ENCODE peak calls at places on chromosomes 7 and 10, in four cellular contexts. J is neural progenitor cell, L is foreskin keratinocyte, K is lung. F is an unnamed sample. For H3K4me1, the result is how much of the 10 kb centered on the place peaks cover.

GRCh38 chr7:128215739-128216138 is 25.3 kb upstream of the LEP start:
- DNase-seq in K (no peak), J (no peak), L (no peak), F (no peak)

GRCh38 chr10:35637456-35637855 is 4.6 kb downstream of the FZD8 start:
- DNase-seq in K (no peak), L (no peak), J (peak), F (peak)

GRCh38 chr10:102753724-102754123 is 10.0 kb downstream of the WBP1L start:
- DNase-seq in K (no peak), J (no peak), L (no peak), F (no peak)

GRCh38 chr10:74300651-74301050 is 149.6 kb downstream of the ADK start:
- DNase-seq in K (no peak), J (no peak), L (no peak), F (no peak)

GRCh38 chr7:96080021-96080420 is 241.9 kb downstream of the SLC25A13 start:
- DNase-seq in L (no peak), J (peak), K (no peak), F (no peak)

GRCh38 chr7:75968561-75969001 is 25.8 kb downstream of the TMEM120A start:
- DNase-seq in K (no peak), L (no peak), J (no peak), F (no peak)

GRCh38 chr7:20185988-20186387 is 31.2 kb downstream of the MACC1 start:
- DNase-seq in L (no peak), K (no peak), J (no peak), F (no peak)

GRCh38 chr7:13702261-13702660 is 287.2 kb downstream of the ETV1 start:
- DNase-seq in L (no peak), J (no peak), K (no peak), F (no peak)

GRCh38 chr10:119655566-119656001 is 4.4 kb downstream of the BAG3 start:
- DNase-seq in L (peak), K (no peak), J (no peak), F (no peak)

GRCh38 chr7:116305485-116306408 is 95.4 kb downstream of the TES start:
- DNase-seq in L (no peak), J (no peak), K (no peak), F (no peak)

GRCh38 chr10:104581884-104582603 is 59.0 kb upstream of the SORCS3 start:
- DNase-seq in K (no peak), L (peak), J (no peak), F (no peak)

GRCh38 chr10:128543186-128543585 is 417.0 kb upstream of the MKI67 start:
- DNase-seq in K (no peak), J (no peak), L (no peak), F (no peak)

GRCh38 chr10:128545216-128545615 is 419.0 kb upstream of the MKI67 start:
- DNase-seq in K (no peak), L (no peak), J (no peak), F (no peak)

GRCh38 chr10:128539784-128540759 is 413.8 kb upstream of the MKI67 start:
- DNase-seq in K (no peak), L (no peak), J (peak), F (peak)

GRCh38 chr10:128540806-128541739 is 414.9 kb upstream of the MKI67 start:
- DNase-seq in J (peak), L (no peak), K (no peak), F (peak)

DNA sequence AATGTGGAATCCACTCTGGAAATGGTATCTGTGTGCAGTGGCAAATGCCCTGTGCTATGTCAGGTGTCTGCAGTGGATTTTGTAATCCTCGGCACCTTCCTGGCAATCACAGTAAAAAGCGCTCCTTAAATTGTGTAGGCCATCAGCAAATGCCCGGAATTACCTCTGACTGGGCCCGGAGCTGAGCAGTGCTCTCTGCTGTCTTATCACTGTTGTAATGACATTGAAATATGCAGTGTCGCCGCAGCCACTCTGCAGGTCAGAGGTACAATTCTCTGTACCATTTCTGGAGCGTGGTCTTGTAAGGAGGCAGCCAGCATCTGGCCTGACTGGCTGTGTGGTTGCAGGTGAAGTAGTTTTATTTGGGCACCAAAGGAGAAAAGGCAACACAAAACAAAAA is 416.4 kb upstream of the MKI67 start:
- DNase-seq in J (no peak), K (no peak), L (no peak), F (no peak)
- H3K4me1 ChIP-seq in J (under half), K (under half), L (under half), F (half or more)

GRCh38 chr10:19479854-19480253 is 336.4 kb upstream of the PLXDC2 start:
- DNase-seq in K (no peak), L (no peak), J (no peak), F (no peak)
- TF ChIP-seq CTCF in K (no peak), L (no peak), J (no peak), F (no peak)

GRCh38 chr7:44883961-44884360 is 1.4 kb downstream of the PURB start:
- DNase-seq in K (no peak), L (no peak), J (no peak), F (no peak)

GRCh38 chr7:44882899-44883298 is 2.4 kb downstream of the PURB start:
- DNase-seq in L (no peak), J (no peak), K (no peak), F (no peak)

GRCh38 chr7:44887293-44887692 is 2.0 kb upstream of the PURB start:
- DNase-seq in L (no peak), K (no peak), J (no peak), F (no peak)

GRCh38 chr7:44885394-44886317 is at the start of gene PURB:
- DNase-seq in L (peak), J (peak), K (peak), F (peak)

DNA sequence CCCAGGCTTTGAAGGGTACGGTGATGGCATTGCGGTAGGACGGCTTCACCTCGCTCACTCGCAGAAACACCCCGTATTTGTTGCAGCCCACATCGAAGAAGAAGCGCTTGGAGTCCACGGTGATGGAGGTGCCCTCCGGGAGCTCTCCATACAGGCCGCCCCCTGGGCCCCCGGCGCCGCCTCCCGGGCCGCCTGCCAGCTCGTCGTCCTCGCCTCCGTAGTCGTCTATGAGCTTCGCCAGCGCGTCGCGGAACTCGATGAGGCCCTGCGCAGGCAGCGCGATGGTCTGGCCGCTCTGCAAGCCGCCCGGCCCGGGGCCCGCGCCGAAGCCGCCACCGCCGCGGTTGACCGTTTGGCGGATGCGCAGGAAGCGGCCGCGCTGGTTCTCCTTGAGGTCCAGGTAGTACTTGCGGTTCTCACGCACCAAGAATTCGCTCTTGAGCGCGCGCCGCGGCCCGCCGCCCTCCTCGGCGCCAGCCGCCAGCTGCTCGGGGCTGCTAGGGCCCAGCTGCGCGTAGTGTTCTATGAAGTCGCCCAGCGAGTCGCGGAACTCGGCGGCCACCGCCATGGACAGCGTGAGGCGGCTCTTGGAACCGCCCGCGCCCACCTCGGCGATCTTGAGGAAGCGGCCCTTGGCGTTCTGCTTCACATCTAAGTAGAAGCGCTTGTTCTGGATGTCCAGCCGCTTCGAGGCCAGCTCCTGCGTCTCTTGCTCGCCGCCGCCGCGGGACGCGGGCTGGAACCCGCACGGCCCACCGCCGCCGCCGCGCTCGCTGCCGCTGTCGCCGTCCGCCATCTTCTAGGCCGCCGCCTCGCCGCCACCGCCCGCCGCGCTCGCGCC is 557 bp downstream of the PURB start:
- DNase-seq in J (peak), L (peak), K (peak), F (peak)
- H3K4me1 ChIP-seq in J (under half), L (under half), K (under half), F (under half)

DNA sequence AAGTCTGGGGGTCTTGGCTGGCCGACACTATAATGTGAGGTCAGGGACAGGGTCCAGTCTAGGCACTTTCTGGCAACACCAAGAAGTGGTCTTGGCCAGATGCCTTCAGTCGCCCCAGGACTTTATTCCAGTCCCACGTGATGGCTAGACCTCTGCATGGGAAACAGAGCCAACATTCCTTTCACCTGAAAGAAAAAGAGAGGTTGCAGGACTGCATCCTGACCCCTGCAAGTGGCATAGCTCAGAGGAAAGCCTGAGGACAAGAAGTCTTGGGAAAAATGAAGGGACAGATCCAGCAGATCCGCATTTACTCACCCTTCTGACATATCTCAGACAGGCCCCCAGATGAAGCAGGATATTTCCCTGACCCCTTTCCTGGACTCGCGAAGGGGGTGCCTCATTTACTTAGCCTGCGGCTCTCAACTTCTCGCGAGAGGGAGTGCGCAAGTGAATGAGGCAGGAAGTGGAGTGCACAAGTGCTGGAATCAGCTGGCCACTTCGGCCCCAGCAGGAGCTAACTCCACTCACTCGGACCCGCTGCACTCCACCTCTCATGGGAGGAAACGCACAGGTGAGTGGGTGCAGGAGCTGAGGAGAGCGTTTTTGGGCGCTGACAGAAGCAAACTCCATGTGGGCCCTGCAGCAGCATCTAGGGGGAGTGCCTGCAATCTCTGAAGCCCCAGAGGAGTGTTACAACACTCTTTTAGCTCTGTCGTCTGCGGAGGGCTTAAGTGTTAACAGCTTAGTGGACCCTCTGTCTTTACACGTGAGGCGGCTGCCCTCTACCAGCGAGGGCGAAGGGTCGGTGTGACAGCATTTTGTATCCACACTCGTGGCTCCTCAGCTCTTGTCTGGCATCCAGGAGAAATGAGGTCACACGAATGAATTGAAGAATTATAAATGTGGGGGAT is 916.2 kb upstream of the GHITM start:
- DNase-seq in J (peak), L (no peak), K (no peak), F (peak)
- TF ChIP-seq CTCF in J (no peak), L (no peak), K (no peak), F (peak)

DNA sequence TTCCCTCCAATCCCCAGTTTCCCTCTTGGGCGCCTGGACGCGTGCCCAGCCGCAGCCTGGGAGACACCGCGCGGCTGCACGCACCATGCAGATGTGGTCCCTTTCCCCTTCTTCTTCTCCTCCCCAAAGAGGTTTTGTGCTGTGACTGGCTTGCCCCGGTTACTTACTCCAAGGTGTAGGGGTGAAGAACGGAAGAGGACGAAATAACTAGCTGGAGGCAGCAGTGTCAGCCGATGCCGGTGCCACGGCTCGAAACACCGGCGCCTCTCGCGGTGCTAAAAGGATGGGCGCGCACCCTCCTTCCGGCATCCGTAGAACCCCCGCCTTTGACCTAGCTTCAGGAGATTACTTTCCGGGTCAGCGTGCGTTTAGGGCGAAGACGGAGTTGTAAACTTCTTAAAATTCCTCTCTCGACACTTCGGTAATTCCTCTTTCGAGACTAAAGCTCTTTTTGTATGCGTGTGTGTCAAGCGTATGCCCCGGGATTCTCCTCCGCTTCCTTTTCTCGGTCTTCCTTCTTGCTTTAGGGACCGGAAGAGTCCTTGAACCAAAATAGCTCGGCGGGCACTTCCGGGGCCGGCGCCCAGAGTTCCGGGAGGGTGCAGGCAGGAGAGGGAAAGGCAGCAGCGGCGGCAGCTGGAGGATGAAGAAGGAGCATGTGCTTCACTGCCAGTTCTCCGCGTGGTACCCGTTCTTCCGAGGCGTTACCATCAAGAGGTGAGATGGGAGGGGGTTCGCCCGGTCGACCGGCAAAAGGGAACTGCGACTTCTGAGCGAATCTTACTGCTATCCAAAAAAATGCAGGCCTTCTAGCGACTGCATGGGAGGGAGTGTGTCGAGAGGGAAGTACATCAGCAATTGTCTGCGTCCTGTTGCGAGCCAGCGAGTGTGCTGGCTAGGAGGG is at the start of the genes CDC123 and NUDT5:
- DNase-seq in J (peak), L (peak), K (peak), F (peak)
- H3K4me1 ChIP-seq in J (under half), L (under half), K (under half), F (under half)